ENCODE peak calls at places on chromosomes 7 and 10, in four cellular contexts. V, X, L and Z are unnamed samples.

GRCh38 chr7:111018960-111019835 is 71.7 kb upstream of the LRRN3 start:
- DNase-seq in V (no peak), X (no peak), L (no peak), Z (no peak)

GRCh38 chr7:99615989-99616358 is 772 bp upstream of the ZSCAN25 start:
- DNase-seq in V (no peak), X (no peak), L (no peak), Z (no peak)

GRCh38 chr10:75038335-75038734 is 73.1 kb upstream of the SAMD8 start:
- DNase-seq in V (no peak), X (no peak), L (no peak), Z (peak; percentile 69)

GRCh38 chr10:98293550-98294269 is 25.7 kb upstream of the LOXL4 start:
- DNase-seq in V (no peak), X (no peak), L (peak; percentile 69), Z (peak; percentile 79)

GRCh38 chr7:100053201-100053600 is 3.6 kb downstream of the ZSCAN21 start:
- DNase-seq in V (no peak), X (peak; percentile 61), L (peak; percentile 66), Z (no peak)

GRCh38 chr7:151204383-151205032 is 5.8 kb downstream of the H2BK1 start:
- DNase-seq in V (no peak), X (no peak), L (peak; percentile 47), Z (no peak)

GRCh38 chr10:76119515-76119914 is 688.1 kb downstream of the LRMDA start:
- DNase-seq in V (no peak), X (no peak), L (no peak), Z (no peak)

GRCh38 chr7:132275384-132275783 is 300.9 kb downstream of the PLXNA4 start:
- DNase-seq in V (no peak), X (no peak), L (no peak), Z (no peak)

GRCh38 chr10:21401196-21401595 is 124.3 kb downstream of the SKIDA1 start:
- DNase-seq in V (no peak), X (no peak), L (no peak), Z (no peak)

GRCh38 chr10:28551086-28551485 is 18.2 kb downstream of the WAC start:
- DNase-seq in V (no peak), X (no peak), L (no peak), Z (no peak)

GRCh38 chr7:5629941-5630340 is 151.5 kb downstream of the RNF216 start:
- DNase-seq in V (peak; percentile 25), X (peak; percentile 74), L (peak; percentile 40), Z (peak; percentile 36)

GRCh38 chr7:27434729-27435400 is 192.3 kb downstream of the EVX1 start:
- DNase-seq in V (no peak), X (no peak), L (no peak), Z (no peak)

GRCh38 chr7:101681170-101682007 is 52.3 kb upstream of the MYL10 start:
- DNase-seq in V (no peak), X (peak; percentile 48), L (peak; percentile 78), Z (peak; percentile 78)

GRCh38 chr10:31340343-31340742 is 21.3 kb downstream of the ZEB1 start:
- DNase-seq in V (no peak), X (no peak), L (no peak), Z (no peak)

GRCh38 chr7:99387912-99388311 is 13.4 kb downstream of the ARPC1B start:
- DNase-seq in V (no peak), X (no peak), L (no peak), Z (no peak)

GRCh38 chr7:139358541-139359365 is 941 bp upstream of the LUC7L2 start:
- DNase-seq in V (no peak), X (no peak), L (no peak), Z (no peak)

GRCh38 chr7:36309301-36309700 is 80.4 kb upstream of the ANLN start:
- DNase-seq in V (no peak), X (no peak), L (no peak), Z (no peak)

GRCh38 chr7:134844200-134844599 is 64.8 kb downstream of the CALD1 start:
- DNase-seq in V (no peak), X (no peak), L (no peak), Z (no peak)

GRCh38 chr10:129090618-129091366 is 376.2 kb upstream of the MGMT start:
- DNase-seq in V (no peak), X (no peak), L (no peak), Z (no peak)

GRCh38 chr10:103691723-103692380 is 163.5 kb downstream of the SH3PXD2A start:
- DNase-seq in V (no peak), X (no peak), L (no peak), Z (no peak)

GRCh38 chr10:49072166-49072885 is 43.0 kb downstream of the VSTM4 start:
- DNase-seq in V (no peak), X (no peak), L (no peak), Z (no peak)

GRCh38 chr10:3902054-3902808 is 117.2 kb upstream of the KLF6 start:
- DNase-seq in V (peak; percentile 16), X (no peak), L (no peak), Z (peak; percentile 42)

GRCh38 chr7:94154858-94155257 is 150.7 kb upstream of the BET1 start:
- DNase-seq in V (no peak), X (no peak), L (no peak), Z (no peak)

GRCh38 chr7:23672033-23672432 is 8.0 kb upstream of the FAM221A start:
- DNase-seq in V (no peak), X (no peak), L (no peak), Z (no peak)

GRCh38 chr10:132158122-132158741 is 28.5 kb upstream of the DPYSL4 start:
- DNase-seq in V (no peak), X (no peak), L (peak; percentile 32), Z (no peak)

GRCh38 chr7:95772771-95773581 is 622 bp downstream of the DYNC1I1 start:
- DNase-seq in V (no peak), X (no peak), L (peak; percentile 56), Z (peak; percentile 62)

GRCh38 chr7:154482863-154483262 is 430.7 kb downstream of the DPP6 start:
- DNase-seq in V (no peak), X (no peak), L (no peak), Z (no peak)

GRCh38 chr7:74483402-74484336 is 30.0 kb downstream of the GTF2IRD1 start:
- DNase-seq in V (no peak), X (no peak), L (no peak), Z (no peak)

GRCh38 chr10:7872041-7872442 is 53.7 kb downstream of the TAF3 start:
- DNase-seq in V (no peak), X (no peak), L (no peak), Z (no peak)

GRCh38 chr7:73560035-73560835 is 2.7 kb upstream of the BCL7B start:
- DNase-seq in V (no peak), X (no peak), L (no peak), Z (no peak)

GRCh38 chr10:51010977-51011376 is 63.3 kb upstream of the PRKG1 start:
- DNase-seq in V (no peak), X (no peak), L (no peak), Z (no peak)

GRCh38 chr7:44087914-44088838 is 5.8 kb upstream of the POLM start:
- DNase-seq in V (no peak), X (no peak), L (peak; percentile 86), Z (peak; percentile 51)

GRCh38 chr7:155198901-155199845 is 98.5 kb upstream of the INSIG1 start:
- DNase-seq in V (peak; percentile 45), X (no peak), L (no peak), Z (no peak)

GRCh38 chr10:6203331-6204062 is 765 bp downstream of the PFKFB3 start:
- DNase-seq in V (peak; percentile 35), X (peak; percentile 82), L (peak; percentile 77), Z (peak; percentile 66)

GRCh38 chr7:55561756-55562155 is 10.5 kb downstream of the VOPP1 start:
- DNase-seq in V (no peak), X (no peak), L (no peak), Z (no peak)

GRCh38 chr7:99372275-99373085 is 2.0 kb upstream of the ARPC1B start:
- DNase-seq in V (no peak), X (no peak), L (no peak), Z (no peak)

GRCh38 chr7:21944616-21945373 is 904 bp downstream of the CDCA7L start:
- DNase-seq in V (no peak), X (no peak), L (no peak), Z (peak; percentile 18)